ENCODE peak calls at places on chromosome 12, in five cellular contexts. M is activated B cell treated with CpG ODN at 0.5 μM for 24 hours, H is neural crest cell, A is tibial nerve, C is progenitor cell of endocrine pancreas. J is an unnamed sample.

GRCh38 chr12:109461846-109462766 is 15.0 kb downstream of the KCTD10 start:
- DNase-seq in M (no peak), H (no peak), A (peak; percentile 90), C (no peak), J (peak; percentile 95)

GRCh38 chr12:22377731-22378496 is 43.4 kb upstream of the ST8SIA1 start:
- DNase-seq in M (no peak), H (no peak), A (no peak), C (no peak), J (no peak)

GRCh38 chr12:52147367-52147972 is 44.3 kb downstream of the KRT80 start:
- DNase-seq in M (no peak), H (no peak), A (peak; percentile 81), C (no peak), J (peak; percentile 88)

GRCh38 chr12:72285861-72286260 is 13.7 kb downstream of the TRHDE start:
- DNase-seq in M (no peak), H (no peak), A (no peak), C (no peak), J (no peak)

GRCh38 chr12:52561880-52562449 is 9.0 kb upstream of the KRT71 start:
- DNase-seq in M (no peak), H (no peak), A (no peak), C (no peak), J (no peak)

GRCh38 chr12:116406529-116406928 is 129.0 kb upstream of the MED13L start:
- DNase-seq in M (no peak), H (no peak), A (peak; percentile 90), C (no peak), J (peak; percentile 59)

GRCh38 chr12:97112161-97112560 is 205.1 kb downstream of the NEDD1 start:
- DNase-seq in M (no peak), H (no peak), A (no peak), C (no peak), J (no peak)

GRCh38 chr12:33586576-33586975 is 147.0 kb upstream of the SYT10 start:
- DNase-seq in M (no peak), H (no peak), A (no peak), C (no peak), J (no peak)

GRCh38 chr12:40580346-40580745 is 111.9 kb upstream of the CNTN1 start:
- DNase-seq in M (no peak), H (no peak), A (no peak), C (no peak), J (no peak)

GRCh38 chr12:132405742-132406251 is 76.4 kb upstream of the GALNT9 start:
- DNase-seq in M (no peak), H (no peak), A (no peak), C (no peak), J (no peak)

GRCh38 chr12:78085562-78086182 is 255.0 kb downstream of the NAV3 start:
- DNase-seq in M (no peak), H (no peak), A (no peak), C (no peak), J (no peak)

GRCh38 chr12:712172-712863 is 40.1 kb upstream of the WNK1 start:
- DNase-seq in M (no peak), H (no peak), A (no peak), C (no peak), J (no peak)

GRCh38 chr12:20194171-20194570 is 174.2 kb upstream of the PDE3A start:
- DNase-seq in M (no peak), H (no peak), A (no peak), C (no peak), J (no peak)

GRCh38 chr12:132429932-132430643 is 59.9 kb upstream of the FBRSL1 start:
- DNase-seq in M (peak; percentile 60), H (no peak), A (no peak), C (no peak), J (no peak)

GRCh38 chr12:123487428-123487827 is 29.5 kb downstream of the SNRNP35 start:
- DNase-seq in M (no peak), H (no peak), A (no peak), C (no peak), J (no peak)

GRCh38 chr12:2912216-2912575 is 21.5 kb downstream of the TULP3 start:
- DNase-seq in M (no peak), H (no peak), A (no peak), C (no peak), J (no peak)
- TF ChIP-seq CTCF in M (no peak), H (no peak), A (no peak), C (no peak), J (no peak)

GRCh38 chr12:107134558-107134957 is 41.2 kb upstream of the CRY1 start:
- DNase-seq in M (no peak), H (no peak), A (no peak), C (no peak), J (peak; percentile 6)
- TF ChIP-seq CTCF in M (no peak), H (peak; percentile 51), A (no peak), C (peak; percentile 46), J (peak; percentile 42)

GRCh38 chr12:68975811-68976210 is 42.8 kb upstream of the CPM start:
- DNase-seq in M (no peak), H (no peak), A (no peak), C (no peak), J (no peak)

GRCh38 chr12:68977909-68978610 is 45.1 kb upstream of the CPM start:
- DNase-seq in M (no peak), H (no peak), A (no peak), C (no peak), J (no peak)

GRCh38 chr12:68978678-68979077 is 45.7 kb upstream of the CPM start:
- DNase-seq in M (no peak), H (no peak), A (no peak), C (no peak), J (no peak)

GRCh38 chr12:68976304-68976915 is 43.4 kb upstream of the CPM start:
- DNase-seq in M (no peak), H (no peak), A (no peak), C (no peak), J (no peak)

DNA sequence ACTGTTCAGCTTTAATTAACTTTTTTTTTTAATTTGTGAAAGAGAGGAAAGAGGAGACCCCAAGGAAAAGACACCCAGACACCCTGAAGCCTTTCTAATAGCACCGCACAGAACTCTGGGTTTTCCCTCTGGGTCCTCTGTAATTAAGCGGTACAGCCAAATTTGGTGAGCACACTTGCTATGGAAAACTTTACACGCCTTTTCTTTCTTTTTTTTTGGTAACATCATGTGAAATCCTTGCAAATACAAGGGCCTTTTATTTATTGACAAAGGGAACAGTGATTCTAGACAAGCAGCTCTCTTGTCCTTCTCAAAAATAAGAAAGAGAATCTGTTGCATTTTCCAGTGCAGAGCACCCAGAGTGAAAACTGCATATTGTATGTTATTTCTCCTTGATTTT is 44.4 kb upstream of the CPM start:
- DNase-seq in M (no peak), H (no peak), A (no peak), C (no peak), J (no peak)
- TF ChIP-seq CTCF in M (no peak), H (no peak), A (no peak), C (no peak), J (no peak)

DNA sequence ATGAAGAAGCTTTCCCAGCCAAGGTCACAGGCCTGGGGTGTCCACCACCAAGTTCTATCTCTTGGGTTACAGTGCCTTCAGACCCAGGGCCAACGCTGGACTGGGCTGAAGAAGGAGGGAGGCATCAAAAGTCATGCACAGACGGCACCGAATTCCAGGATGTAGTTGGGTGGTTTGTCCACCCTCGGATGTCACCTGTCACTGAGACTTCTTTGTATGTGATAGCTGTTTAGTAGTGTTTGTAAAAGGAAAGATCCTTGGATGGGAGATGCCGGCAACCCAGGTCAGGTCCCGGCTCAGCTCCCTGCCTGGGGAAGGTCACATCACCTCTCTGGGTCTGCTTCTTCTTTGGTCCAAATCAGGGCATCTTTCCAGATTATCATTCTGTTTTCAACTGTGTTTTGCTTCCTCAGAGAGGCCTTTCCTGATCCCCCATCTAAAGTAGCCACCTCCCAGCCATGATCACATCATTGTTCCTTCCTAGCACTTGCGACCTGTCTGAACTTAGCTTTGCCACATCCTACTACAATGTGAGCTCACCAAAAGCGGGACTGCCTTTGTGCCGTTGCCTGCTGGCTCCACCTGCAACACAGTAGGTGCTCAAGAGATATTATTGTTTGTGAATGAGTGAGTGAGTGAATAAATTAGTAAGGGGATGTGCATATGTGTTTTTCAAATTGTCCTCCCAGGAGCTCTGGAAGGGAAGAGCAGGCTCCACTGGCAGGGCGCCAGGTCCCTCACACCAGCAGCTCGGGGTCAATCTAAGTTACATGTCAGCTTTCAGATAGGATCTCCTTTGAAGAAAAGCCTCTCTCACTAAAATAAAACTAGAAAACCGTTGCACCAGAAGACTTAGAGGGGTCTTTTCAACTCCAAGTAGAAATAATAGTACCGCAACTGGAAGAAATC is 2.1 kb downstream of the TSPAN11 start:
- DNase-seq in M (no peak), H (no peak), A (no peak), C (no peak), J (no peak)
- TF ChIP-seq CTCF in M (no peak), H (no peak), A (no peak), C (no peak), J (no peak)

GRCh38 chr12:12794686-12795085 is 9.2 kb downstream of the APOLD1 start:
- DNase-seq in M (no peak), H (no peak), A (no peak), C (no peak), J (no peak)
- TF ChIP-seq CTCF in M (no peak), H (no peak), A (no peak), C (no peak), J (no peak)

GRCh38 chr12:54300732-54301427 is at the start of gene NFE2:
- DNase-seq in M (no peak), H (peak; percentile 53), A (no peak), C (peak; percentile 76), J (peak; percentile 50)
- TF ChIP-seq CTCF in M (no peak), H (no peak), A (no peak), C (peak; percentile 28), J (no peak)